ENCODE peak calls at places on chromosomes 5 and 9, in five cellular contexts. D is lower lobe of right lung; H is ureter; S is naive thymus-derived CD4-positive, alpha-beta T cell; L is activated naive CD4-positive, alpha-beta T cell treated with Interleukin-2 at 50 U/mL for 16 hours. M is an unnamed sample.

GRCh38 chr5:176524138-176524537 is 13.1 kb downstream of the RNF44 start:
- DNase-seq in D (no peak), H (no peak), S (no peak), L (no peak), M (no peak)

GRCh38 chr9:37289631-37290030 is 132.9 kb upstream of the GRHPR start:
- DNase-seq in D (no peak), H (no peak), S (no peak), L (no peak), M (no peak)

GRCh38 chr5:150960791-150961396 is 56.1 kb upstream of the ZNF300 start:
- DNase-seq in D (no peak), H (no peak), S (no peak), L (no peak), M (no peak)

GRCh38 chr9:136671646-136672430 is 9.1 kb downstream of the EGFL7 start:
- DNase-seq in D (no peak), H (no peak), S (no peak), L (peak), M (no peak)

GRCh38 chr9:134807726-134808125 is 72.9 kb upstream of the FCN2 start:
- DNase-seq in D (no peak), H (no peak), S (no peak), L (no peak), M (no peak)

GRCh38 chr5:39169081-39169480 is 50.3 kb downstream of the FYB1 start:
- DNase-seq in D (no peak), H (no peak), S (no peak), L (no peak), M (no peak)

GRCh38 chr9:89606567-89607311 is 1.9 kb downstream of the GADD45G start:
- DNase-seq in D (peak), H (peak), S (no peak), L (peak), M (no peak)

GRCh38 chr9:75186767-75187380 is 98.6 kb downstream of the OSTF1 start:
- DNase-seq in D (no peak), H (no peak), S (peak), L (no peak), M (peak)

GRCh38 chr9:131238402-131239021 is 37.8 kb downstream of the FAM78A start:
- DNase-seq in D (no peak), H (no peak), S (no peak), L (no peak), M (peak)

GRCh38 chr5:124748687-124749594 is 2.5 kb upstream of the ZNF608 start:
- DNase-seq in D (peak), H (peak), S (no peak), L (no peak), M (peak)

GRCh38 chr5:143217065-143217803 is 186.3 kb downstream of the NR3C1 start:
- DNase-seq in D (no peak), H (no peak), S (no peak), L (no peak), M (no peak)

GRCh38 chr5:103435136-103435914 is 127.3 kb downstream of the NUDT12 start:
- DNase-seq in D (no peak), H (no peak), S (no peak), L (no peak), M (no peak)

GRCh38 chr9:36725777-36726356 is 153.2 kb downstream of the MELK start:
- DNase-seq in D (no peak), H (no peak), S (no peak), L (no peak), M (no peak)

GRCh38 chr9:21985964-21986667 is 8.1 kb downstream of the CDKN2A start:
- DNase-seq in D (no peak), H (no peak), S (no peak), L (no peak), M (no peak)

GRCh38 chr5:53456366-53456765 is 24.1 kb upstream of the FST start:
- DNase-seq in D (no peak), H (no peak), S (no peak), L (no peak), M (no peak)

GRCh38 chr5:140596364-140596763 is 31.7 kb downstream of the SLC35A4 start:
- DNase-seq in D (no peak), H (no peak), S (no peak), L (no peak), M (no peak)

GRCh38 chr5:12174734-12175133 is 270.5 kb upstream of the CTNND2 start:
- DNase-seq in D (no peak), H (no peak), S (no peak), L (no peak), M (no peak)

GRCh38 chr5:1214163-1214935 is 10.8 kb upstream of the SLC6A18 start:
- DNase-seq in D (peak), H (no peak), S (no peak), L (no peak), M (no peak)

GRCh38 chr5:145473032-145473642 is 362.0 kb downstream of the PRELID2 start:
- DNase-seq in D (no peak), H (no peak), S (no peak), L (no peak), M (no peak)

GRCh38 chr5:76305264-76305663 is 97.8 kb upstream of the IQGAP2 start:
- DNase-seq in D (no peak), H (no peak), S (no peak), L (no peak), M (no peak)

GRCh38 chr9:128828719-128829452 is 708 bp downstream of the SPOUT1 start:
- DNase-seq in D (peak), H (no peak), S (no peak), L (no peak), M (no peak)

GRCh38 chr5:65800775-65801174 is 78.8 kb downstream of the NLN start:
- DNase-seq in D (no peak), H (no peak), S (no peak), L (no peak), M (no peak)

GRCh38 chr5:2746642-2747041 is 4.8 kb downstream of the IRX2 start:
- DNase-seq in D (no peak), H (no peak), S (no peak), L (no peak), M (no peak)

GRCh38 chr9:137423810-137424291 is 658 bp downstream of the NOXA1 start:
- DNase-seq in D (peak), H (peak), S (no peak), L (no peak), M (no peak)

GRCh38 chr9:112072721-112073553 is 102.2 kb downstream of the SUSD1 start:
- DNase-seq in D (no peak), H (no peak), S (no peak), L (no peak), M (no peak)

GRCh38 chr9:87405677-87406544 is 91.8 kb upstream of the DAPK1 start:
- DNase-seq in D (peak), H (no peak), S (no peak), L (no peak), M (no peak)

M was measured in immature natural killer cell.